ENCODE peak calls at places on chromosome 11, in ten cellular contexts. P, J, K, Q, W, E, H, S, D and G are unnamed samples.

GRCh38 chr11:72005347-72006260 is 6.9 kb downstream of the IL18BP start:
- DNase-seq in D (peak), H (no peak), Q (no peak), W (no peak), J (no peak), E (no peak), S (no peak), K (no peak), P (peak), G (no peak)

GRCh38 chr11:67022341-67022933 is 497 bp upstream of the SYT12 start:
- DNase-seq in Q (no peak), S (no peak), W (peak), E (peak), K (no peak), D (peak), P (peak), H (no peak), J (no peak), G (peak)

GRCh38 chr11:100316990-100317389 is 370.1 kb upstream of the ARHGAP42 start:
- DNase-seq in H (no peak), K (no peak), D (no peak), E (no peak), S (no peak), J (no peak), Q (no peak), P (no peak), W (no peak), G (no peak)

GRCh38 chr11:69915151-69915500 is 95.9 kb upstream of the FGF3 start:
- DNase-seq in K (no peak), S (no peak), E (no peak), P (no peak), D (no peak), H (no peak), Q (no peak), J (no peak), W (no peak), G (no peak)

GRCh38 chr11:111285205-111286079 is 12.9 kb upstream of the POU2AF3 start:
- DNase-seq in D (no peak), K (no peak), E (no peak), Q (no peak), H (no peak), W (no peak), J (no peak), S (no peak), P (no peak), G (no peak)

GRCh38 chr11:122601131-122602125 is 54.1 kb upstream of the UBASH3B start:
- DNase-seq in J (no peak), H (no peak), P (no peak), D (no peak), Q (no peak), W (peak), K (no peak), S (no peak), E (no peak), G (peak)

GRCh38 chr11:75626692-75627536 is 41.9 kb downstream of the MAP6 start:
- DNase-seq in S (no peak), W (peak), E (no peak), P (no peak), K (no peak), H (no peak), J (no peak), Q (no peak), D (no peak), G (peak)

GRCh38 chr11:101096036-101096704 is 33.4 kb downstream of the PGR start:
- DNase-seq in P (no peak), D (peak), H (no peak), J (no peak), W (peak), S (no peak), E (no peak), K (no peak), Q (no peak), G (no peak)

GRCh38 chr11:75679566-75679965 is 10.7 kb upstream of the MAP6 start:
- DNase-seq in Q (no peak), J (no peak), D (no peak), S (no peak), H (no peak), K (no peak), P (no peak), E (no peak), W (no peak), G (no peak)

GRCh38 chr11:103920449-103920848 is 116.0 kb upstream of the DDI1 start:
- DNase-seq in W (peak), S (no peak), D (no peak), H (no peak), K (no peak), P (no peak), Q (no peak), J (no peak), E (no peak), G (peak)

GRCh38 chr11:43962383-43962969 is 20.0 kb downstream of the C11orf96 start:
- DNase-seq in Q (no peak), S (no peak), W (no peak), K (no peak), P (no peak), H (no peak), E (peak), D (peak), J (peak), G (peak)

GRCh38 chr11:18749681-18750319 is 23.8 kb upstream of the IGSF22 start:
- DNase-seq in E (no peak), S (no peak), W (peak), P (no peak), D (no peak), K (no peak), J (no peak), Q (no peak), H (no peak), G (peak)

GRCh38 chr11:66283461-66284105 is 5.4 kb downstream of the YIF1A start:
- DNase-seq in Q (no peak), E (no peak), P (no peak), W (no peak), D (no peak), K (no peak), J (no peak), S (no peak), H (no peak), G (no peak)

GRCh38 chr11:27754035-27755017 is 54.1 kb upstream of the BDNF start:
- DNase-seq in K (no peak), D (no peak), H (no peak), P (no peak), S (no peak), Q (no peak), W (no peak), J (no peak), E (no peak), G (peak)

GRCh38 chr11:102513869-102514268 is 16.7 kb downstream of the MMP7 start:
- DNase-seq in J (no peak), P (peak), Q (no peak), K (no peak), E (no peak), D (no peak), H (no peak), W (no peak), S (no peak), G (peak)

GRCh38 chr11:44765676-44766075 is 38.9 kb downstream of the TSPAN18 start:
- DNase-seq in D (no peak), H (no peak), J (no peak), S (no peak), K (no peak), P (no peak), W (no peak), E (no peak), Q (no peak), G (no peak)